ENCODE peak calls at places on chromosome 1, in nine cellular contexts. V is MM.1S, G is uterus, Z is prostate gland, A is HAP-1, E is stomach, W is aorta, P is left lung, Q is ascending aorta. T is an unnamed sample. For H3K4me1, the result is how much of the 10 kb centered on the place peaks cover.

GRCh38 chr1:27192039-27192529 is 37.2 kb upstream of the SLC9A1 start:
- DNase-seq in V (no peak), G (no peak), Z (no peak), A (no peak), E (peak), W (no peak), P (no peak), Q (peak), T (no peak)

GRCh38 chr1:215673943-215674342 is 106.8 kb downstream of the KCTD3 start:
- DNase-seq in V (no peak), G (no peak), Z (no peak), A (no peak), E (no peak), W (no peak), P (no peak), Q (no peak), T (no peak)

GRCh38 chr1:157470276-157470675 is 82.0 kb downstream of the FCRL5 start:
- DNase-seq in V (no peak), G (no peak), Z (no peak), A (no peak), E (no peak), W (no peak), P (no peak), Q (no peak), T (no peak)

GRCh38 chr1:54310439-54311328 is 95.5 kb downstream of the SSBP3 start:
- DNase-seq in V (no peak), G (no peak), Z (no peak), A (peak), E (peak), W (no peak), P (no peak), Q (no peak), T (no peak)

GRCh38 chr1:19113362-19114092 is 96.5 kb downstream of the UBR4 start:
- DNase-seq in V (peak), G (no peak), Z (no peak), A (no peak), E (no peak), W (no peak), P (no peak), Q (no peak), T (no peak)

GRCh38 chr1:192830596-192831241 is 21.9 kb downstream of the RGS2 start:
- DNase-seq in V (no peak), G (no peak), Z (no peak), A (no peak), E (no peak), W (no peak), P (no peak), Q (no peak), T (no peak)

GRCh38 chr1:21550097-21550496 is 40.9 kb downstream of the ALPL start:
- DNase-seq in V (no peak), G (no peak), Z (no peak), A (no peak), E (no peak), W (no peak), P (no peak), Q (no peak), T (no peak)

GRCh38 chr1:158153179-158153578 is 27.5 kb upstream of the CD1D start:
- DNase-seq in V (no peak), G (no peak), Z (no peak), A (no peak), E (no peak), W (no peak), P (no peak), Q (no peak), T (no peak)

GRCh38 chr1:202852163-202852904 is 36.6 kb downstream of the RABIF start:
- DNase-seq in V (peak), G (no peak), Z (no peak), A (peak), E (peak), W (no peak), P (no peak), Q (no peak), T (no peak)

GRCh38 chr1:185397183-185397582 is 80.1 kb upstream of the IVNS1ABP start:
- DNase-seq in V (no peak), G (no peak), Z (no peak), A (no peak), E (no peak), W (no peak), P (no peak), Q (no peak), T (no peak)

GRCh38 chr1:21783679-21784603 is 992 bp upstream of the USP48 start:
- DNase-seq in V (no peak), G (no peak), Z (peak), A (peak), E (peak), W (peak), P (no peak), Q (peak), T (no peak)

GRCh38 chr1:204421441-204421840 is 9.8 kb upstream of the PPP1R15B start:
- DNase-seq in V (no peak), G (no peak), Z (no peak), A (no peak), E (no peak), W (no peak), P (no peak), Q (no peak), T (no peak)

GRCh38 chr1:65065535-65066378 is 82.2 kb upstream of the AK4 start:
- DNase-seq in V (no peak), G (peak), Z (peak), A (no peak), E (peak), W (peak), P (peak), Q (peak), T (no peak)

GRCh38 chr1:115069626-115070308 is 19.5 kb downstream of the TSPAN2 start:
- DNase-seq in V (no peak), G (no peak), Z (no peak), A (no peak), E (no peak), W (no peak), P (no peak), Q (no peak), T (no peak)

GRCh38 chr1:19676438-19676922 is 11.8 kb downstream of the HTR6 start:
- DNase-seq in V (peak), G (no peak), Z (no peak), A (peak), E (peak), W (peak), P (no peak), Q (peak), T (no peak)

GRCh38 chr1:90579212-90579802 is 137.8 kb downstream of the BARHL2 start:
- DNase-seq in V (peak), G (no peak), Z (no peak), A (peak), E (no peak), W (no peak), P (no peak), Q (no peak), T (no peak)

GRCh38 chr1:162699366-162699765 is 67.1 kb downstream of the DDR2 start:
- DNase-seq in V (no peak), G (no peak), Z (no peak), A (no peak), E (no peak), W (no peak), P (no peak), Q (no peak), T (no peak)

GRCh38 chr1:174871886-174872285 is 127.9 kb upstream of the CACYBP start:
- DNase-seq in V (peak), G (no peak), Z (no peak), A (no peak), E (no peak), W (no peak), P (no peak), Q (no peak), T (no peak)

GRCh38 chr1:40986328-40986783 is 6.9 kb downstream of the CTPS1 start:
- DNase-seq in V (no peak), G (no peak), Z (no peak), A (no peak), E (no peak), W (no peak), P (no peak), Q (no peak), T (no peak)

GRCh38 chr1:33460947-33461629 is 11.4 kb upstream of the ZSCAN20 start:
- DNase-seq in V (peak), G (peak), Z (no peak), A (no peak), E (no peak), W (peak), P (no peak), Q (peak), T (no peak)

GRCh38 chr1:67390041-67390887 is 39.9 kb downstream of the SERBP1 start:
- DNase-seq in V (no peak), G (no peak), Z (no peak), A (no peak), E (no peak), W (no peak), P (no peak), Q (no peak), T (no peak)

GRCh38 chr1:112196008-112196588 is 199.9 kb upstream of the CTTNBP2NL start:
- DNase-seq in V (no peak), G (no peak), Z (no peak), A (no peak), E (no peak), W (no peak), P (no peak), Q (no peak), T (no peak)

GRCh38 chr1:41918450-41919043 is at the start of gene HIVEP3:
- DNase-seq in V (peak), G (no peak), Z (no peak), A (peak), E (no peak), W (no peak), P (no peak), Q (no peak), T (no peak)

GRCh38 chr1:218488531-218488930 is 143.4 kb downstream of the TGFB2 start:
- DNase-seq in V (no peak), G (no peak), Z (no peak), A (no peak), E (no peak), W (no peak), P (no peak), Q (no peak), T (no peak)

GRCh38 chr1:94385354-94385947 is 32.7 kb upstream of the ABCD3 start:
- DNase-seq in V (no peak), G (no peak), Z (no peak), A (no peak), E (no peak), W (no peak), P (no peak), Q (no peak), T (no peak)

GRCh38 chr1:31901838-31902508 is 36.2 kb downstream of the PTP4A2 start:
- DNase-seq in V (peak), G (no peak), Z (no peak), A (no peak), E (no peak), W (no peak), P (no peak), Q (no peak), T (no peak)

GRCh38 chr1:33532936-33533335 is 60.5 kb downstream of the ZSCAN20 start:
- DNase-seq in V (no peak), G (no peak), Z (no peak), A (no peak), E (no peak), W (no peak), P (no peak), Q (no peak), T (no peak)

GRCh38 chr1:9256332-9256731 is 21.8 kb downstream of the H6PD start:
- DNase-seq in V (no peak), G (no peak), Z (no peak), A (no peak), E (no peak), W (no peak), P (no peak), Q (no peak), T (no peak)
- H3K4me1 ChIP-seq in V (under half), G (under half), Z (under half), A (under half), E (under half), W (under half), P (under half), Q (under half), T (under half)

DNA sequence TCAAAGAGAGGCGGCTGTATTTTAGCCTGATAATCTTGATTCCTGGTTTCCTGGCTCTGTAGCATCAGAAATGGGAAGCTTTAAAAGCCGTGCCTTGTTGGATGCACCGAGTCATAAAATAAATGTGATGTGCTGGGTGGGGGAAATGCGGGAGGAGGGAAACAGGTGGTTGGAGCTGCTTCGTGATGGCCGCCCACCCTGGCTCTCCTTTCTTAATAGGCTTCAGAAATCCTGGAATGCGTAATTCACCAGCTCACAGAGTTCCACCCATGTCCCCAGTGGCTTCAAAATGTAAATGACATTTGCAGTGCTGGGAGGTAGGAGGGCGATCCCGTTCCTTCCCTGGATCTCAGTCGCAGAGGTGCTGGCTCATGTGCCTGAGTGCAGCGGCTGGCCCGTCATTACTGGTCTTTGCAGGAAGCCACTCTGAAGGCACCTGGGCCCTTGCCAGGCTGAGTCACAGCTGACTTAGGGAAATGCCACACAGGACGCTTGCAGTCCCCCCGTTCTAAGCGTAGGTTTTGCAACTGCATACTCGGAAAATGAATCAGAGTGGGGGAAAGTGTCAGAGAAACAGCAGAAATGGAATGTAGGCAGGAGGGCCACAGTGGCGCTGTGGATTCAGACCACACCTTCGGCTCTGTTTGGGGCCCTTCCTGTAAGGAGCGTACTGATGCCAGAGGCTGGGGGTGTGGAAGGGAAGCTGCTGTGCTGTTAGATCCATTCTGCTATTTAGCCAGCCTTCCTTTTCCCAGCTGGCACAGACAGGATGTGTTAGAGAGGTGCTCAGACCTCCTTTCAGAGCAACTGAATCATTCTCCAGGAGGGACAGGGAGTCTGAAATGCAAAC is 37.6 kb downstream of the GALNT2 start:
- DNase-seq in V (peak), G (peak), Z (peak), A (no peak), E (peak), W (peak), P (peak), Q (peak), T (peak)
- H3K4me1 ChIP-seq in V (half or more), G (under half), Z (under half), A (under half), E (half or more), W (under half), P (half or more), Q (half or more), T (under half)

GRCh38 chr1:116571215-116571919 is 541 bp upstream of the CD58 start:
- DNase-seq in V (no peak), G (no peak), Z (no peak), A (no peak), E (no peak), W (no peak), P (peak), Q (no peak), T (no peak)
- H3K4me1 ChIP-seq in V (under half), G (under half), Z (under half), A (under half), E (half or more), W (under half), P (half or more), Q (under half), T (under half)

GRCh38 chr1:57063427-57063826 is 97.6 kb upstream of the C8B start:
- DNase-seq in V (no peak), G (no peak), Z (no peak), A (no peak), E (no peak), W (no peak), P (no peak), Q (no peak), T (no peak)
- H3K4me1 ChIP-seq in V (under half), G (under half), Z (under half), A (under half), E (under half), W (under half), P (under half), Q (under half), T (under half)

DNA sequence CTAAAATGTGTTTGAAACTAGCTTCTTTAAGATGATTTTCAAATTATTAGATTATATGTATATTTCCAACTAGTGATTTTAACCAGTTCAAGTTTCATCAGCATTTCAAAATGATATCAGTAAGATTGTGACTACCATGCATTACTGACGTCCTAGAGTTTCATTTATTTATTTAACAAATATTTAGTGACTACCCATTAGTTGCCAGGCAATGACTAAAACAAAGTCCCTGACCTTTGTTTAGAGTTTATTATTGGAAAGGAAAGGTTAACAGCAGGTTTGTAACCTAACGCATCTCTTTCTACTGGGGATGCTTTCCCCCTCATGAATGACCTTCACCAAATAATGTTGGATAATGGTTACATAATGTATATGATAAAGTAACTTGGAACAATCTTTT is 7.6 kb upstream of the C4BPB start:
- DNase-seq in V (no peak), G (no peak), Z (no peak), A (no peak), E (no peak), W (no peak), P (no peak), Q (no peak), T (no peak)
- H3K4me1 ChIP-seq in V (under half), G (under half), Z (under half), A (under half), E (under half), W (under half), P (under half), Q (under half), T (under half)

DNA sequence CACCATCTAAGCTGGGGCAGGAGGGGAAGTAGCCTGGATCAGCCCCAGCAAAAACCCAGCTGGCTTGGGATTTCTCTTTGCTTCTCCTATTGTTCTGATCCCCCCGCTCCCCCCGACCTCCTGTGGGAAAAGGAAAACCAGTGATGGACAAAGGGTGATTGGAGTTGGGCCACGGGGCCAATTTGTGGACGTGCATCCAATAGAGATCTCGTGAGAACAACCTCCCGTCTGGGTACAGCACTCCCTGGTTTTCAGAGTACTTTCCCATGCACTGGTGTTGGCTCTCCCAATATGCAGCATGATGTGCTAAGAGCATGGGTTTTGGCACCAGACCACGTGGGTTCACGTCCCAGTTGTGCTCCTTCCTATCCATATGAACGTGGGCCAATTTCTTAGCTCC is 9.0 kb downstream of the BLACAT1 start:
- DNase-seq in V (no peak), G (no peak), Z (no peak), A (no peak), E (no peak), W (no peak), P (no peak), Q (no peak), T (no peak)
- H3K4me1 ChIP-seq in V (under half), G (under half), Z (under half), A (half or more), E (half or more), W (under half), P (under half), Q (under half), T (under half)

GRCh38 chr1:2249559-2249906 is 21.4 kb downstream of the SKI start:
- DNase-seq in V (no peak), G (no peak), Z (no peak), A (no peak), E (no peak), W (no peak), P (no peak), Q (no peak), T (no peak)

GRCh38 chr1:2250721-2251281 is 22.7 kb downstream of the SKI start:
- DNase-seq in V (no peak), G (no peak), Z (peak), A (no peak), E (peak), W (no peak), P (no peak), Q (no peak), T (no peak)

GRCh38 chr1:2248854-2249558 is 20.9 kb downstream of the SKI start:
- DNase-seq in V (no peak), G (no peak), Z (no peak), A (no peak), E (no peak), W (no peak), P (no peak), Q (no peak), T (no peak)

GRCh38 chr1:2247760-2248126 is 19.6 kb downstream of the SKI start:
- DNase-seq in V (no peak), G (no peak), Z (peak), A (no peak), E (no peak), W (no peak), P (no peak), Q (no peak), T (no peak)

DNA sequence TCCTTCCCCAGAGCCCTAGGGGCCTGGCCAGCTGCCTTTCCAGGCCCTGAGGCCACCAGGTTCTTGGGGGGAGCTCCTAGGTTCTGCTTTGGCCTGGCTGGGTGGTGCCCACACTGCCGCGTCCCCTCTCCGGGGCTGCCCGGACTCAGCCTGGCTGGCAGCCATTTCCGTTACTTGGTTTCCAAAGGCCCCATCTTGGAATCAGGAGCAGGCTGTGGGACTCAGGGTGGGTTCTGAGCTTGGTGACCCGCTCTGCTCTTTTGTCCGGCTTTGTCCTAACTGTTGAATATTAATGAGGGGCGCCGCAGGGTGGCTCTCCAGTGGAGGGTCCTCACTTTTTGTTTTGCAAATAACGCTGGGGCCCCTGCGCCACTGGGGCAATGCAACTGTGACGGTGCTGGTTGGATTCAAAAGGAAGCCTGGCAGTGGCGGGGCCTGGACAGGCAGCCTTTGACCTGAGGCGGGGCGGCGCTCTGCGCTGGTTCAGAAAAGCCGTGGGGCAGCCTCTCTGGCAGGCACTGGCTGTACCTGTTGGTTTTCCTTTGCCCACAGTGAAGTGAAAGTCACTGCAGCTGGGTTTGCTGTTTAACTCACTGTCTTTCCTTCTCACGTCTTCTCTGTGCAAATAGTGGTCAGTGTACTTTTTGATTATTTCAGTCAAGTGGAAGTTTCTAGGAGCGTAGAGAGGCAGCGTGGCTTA is 20.2 kb downstream of the SKI start:
- DNase-seq in V (no peak), G (no peak), Z (peak), A (peak), E (peak), W (no peak), P (peak), Q (no peak), T (no peak)
- H3K4me1 ChIP-seq in V (under half), G (under half), Z (half or more), A (under half), E (half or more), W (under half), P (half or more), Q (half or more), T (half or more)

T was measured in CD8-positive, alpha-beta memory T cell.